ENCODE peak calls at places on chromosomes 1 and 21, in four cellular contexts. N is right atrium auricular region, F is Calu3, U is heart right ventricle. V is an unnamed sample.

GRCh38 chr21:14900058-14900457 is 164.7 kb downstream of the NRIP1 start:
- DNase-seq in N (no peak), F (no peak), U (no peak), V (no peak)

GRCh38 chr1:64072089-64072835 is 131.2 kb upstream of the UBE2U start:
- DNase-seq in N (no peak), F (no peak), U (no peak), V (no peak)

GRCh38 chr1:147580609-147581008 is 39.3 kb downstream of the BCL9 start:
- DNase-seq in N (no peak), F (no peak), U (no peak), V (no peak)

GRCh38 chr1:84632975-84633427 is 57.3 kb downstream of the SSX2IP start:
- DNase-seq in N (no peak), F (peak), U (no peak), V (no peak)

GRCh38 chr1:26862781-26863676 is at the start of gene SFN:
- DNase-seq in N (no peak), F (peak), U (no peak), V (no peak)

GRCh38 chr1:22861764-22862440 is 110.8 kb downstream of the LACTBL1 start:
- DNase-seq in N (peak), F (peak), U (no peak), V (no peak)

GRCh38 chr21:45530423-45531113 is 11.7 kb downstream of the SLC19A1 start:
- DNase-seq in N (no peak), F (no peak), U (peak), V (no peak)

GRCh38 chr21:42782723-42783247 is 96.6 kb downstream of the WDR4 start:
- DNase-seq in N (no peak), F (no peak), U (no peak), V (no peak)

GRCh38 chr1:51566260-51566659 is 47.2 kb upstream of the EPS15 start:
- DNase-seq in N (no peak), F (no peak), U (no peak), V (no peak)

GRCh38 chr1:196277860-196278259 is 330.4 kb downstream of the KCNT2 start:
- DNase-seq in N (no peak), F (no peak), U (no peak), V (no peak)

GRCh38 chr1:7256526-7256925 is 471.3 kb downstream of the CAMTA1 start:
- DNase-seq in N (no peak), F (no peak), U (no peak), V (no peak)

GRCh38 chr1:152870831-152871730 is 7.0 kb upstream of the SMCP start:
- DNase-seq in N (no peak), F (peak), U (no peak), V (no peak)

DNA sequence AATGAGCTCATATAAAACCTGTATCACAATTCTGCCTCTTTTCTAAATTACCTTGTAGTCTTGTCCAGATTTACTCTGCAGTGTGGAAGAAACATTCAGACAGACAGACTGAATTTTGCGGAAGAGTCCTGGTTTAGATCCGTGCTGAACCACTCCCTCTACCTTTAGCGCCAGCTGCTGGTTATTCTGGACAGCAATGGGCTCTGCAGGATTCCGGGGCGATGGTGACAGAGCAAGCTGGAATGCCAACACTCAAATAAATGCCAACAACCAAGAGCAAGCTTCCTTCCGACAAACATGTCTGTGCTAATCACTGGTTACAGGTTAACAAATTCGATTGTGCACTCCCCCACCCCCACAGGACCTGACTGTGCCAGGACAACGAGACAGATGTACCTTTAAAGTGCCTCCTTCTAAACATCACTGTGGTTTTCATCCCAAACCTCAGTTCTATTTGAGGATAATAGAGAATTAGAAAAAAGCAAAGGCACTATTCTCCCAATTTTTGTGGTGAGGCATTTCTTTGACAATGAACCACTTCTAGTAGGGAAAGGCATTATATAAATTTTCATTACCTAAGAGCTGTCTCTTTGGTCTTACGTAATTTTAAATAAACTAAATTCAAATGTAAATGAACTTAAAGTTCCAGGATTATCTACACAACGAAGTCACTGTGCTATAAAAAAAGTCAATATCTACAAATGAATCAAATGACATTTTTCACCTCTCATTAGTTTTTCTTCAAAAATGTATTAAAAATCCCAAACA is 90.4 kb downstream of the INTS7 start:
- DNase-seq in N (no peak), F (peak), U (no peak), V (no peak)
- TF ChIP-seq CTCF in N (peak), F (peak), U (peak), V (peak)

GRCh38 chr1:44652445-44653106 is 21.7 kb downstream of the TMEM53 start:
- DNase-seq in N (peak), F (peak), U (peak), V (no peak)

GRCh38 chr1:44654621-44655187 is 19.6 kb downstream of the TMEM53 start:
- DNase-seq in N (no peak), F (no peak), U (no peak), V (no peak)

GRCh38 chr1:44655609-44656008 is 18.7 kb downstream of the TMEM53 start:
- DNase-seq in N (no peak), F (peak), U (no peak), V (no peak)

GRCh38 chr1:44651069-44651468 is 23.2 kb downstream of the TMEM53 start:
- DNase-seq in N (no peak), F (no peak), U (no peak), V (no peak)

GRCh38 chr1:44653107-44653964 is 20.9 kb downstream of the TMEM53 start:
- DNase-seq in N (no peak), F (no peak), U (no peak), V (no peak)
- TF ChIP-seq CTCF in N (peak), F (no peak), U (no peak), V (no peak)

GRCh38 chr1:62209931-62210595 is 15.4 kb downstream of the L1TD1 start:
- DNase-seq in N (no peak), F (no peak), U (no peak), V (no peak)
- TF ChIP-seq CTCF in N (no peak), F (no peak), U (no peak), V (no peak)

GRCh38 chr1:46183119-46183842 is 7.0 kb upstream of the P3R3URF start:
- DNase-seq in N (peak), F (peak), U (no peak), V (no peak)
- TF ChIP-seq CTCF in N (no peak), F (no peak), U (no peak), V (no peak)

GRCh38 chr21:25872271-25872670 is 137.5 kb downstream of the GABPA start:
- DNase-seq in N (no peak), F (no peak), U (no peak), V (no peak)

GRCh38 chr21:25870084-25870483 is 135.3 kb downstream of the GABPA start:
- DNase-seq in N (no peak), F (no peak), U (no peak), V (no peak)

GRCh38 chr21:25867041-25867440 is 132.3 kb downstream of the GABPA start:
- DNase-seq in N (no peak), F (no peak), U (no peak), V (no peak)

DNA sequence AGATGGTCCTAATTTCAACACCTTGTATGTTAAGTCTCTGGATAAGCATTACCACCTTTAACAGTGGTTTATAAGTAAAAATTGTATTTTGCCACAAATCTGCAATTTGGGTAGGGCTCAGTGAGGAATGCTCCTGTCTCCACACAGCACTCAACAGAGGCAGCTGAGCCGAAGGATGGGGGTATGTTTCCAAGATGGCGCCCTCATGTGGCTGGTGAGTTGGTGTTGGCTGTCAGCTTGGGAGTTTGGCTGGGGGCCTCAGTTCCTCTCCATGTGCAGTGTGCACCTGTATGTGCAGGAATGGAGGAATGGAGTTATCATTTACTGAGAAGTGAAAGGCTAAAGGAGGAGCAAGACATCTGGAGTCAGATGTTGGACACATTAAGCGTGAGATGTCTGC is 136.8 kb downstream of the GABPA start:
- DNase-seq in N (no peak), F (peak), U (no peak), V (no peak)
- TF ChIP-seq CTCF in N (no peak), F (peak), U (no peak), V (no peak)

GRCh38 chr1:34292472-34292871 is 115.8 kb downstream of the C1orf94 start:
- DNase-seq in N (no peak), F (no peak), U (no peak), V (no peak)
- TF ChIP-seq CTCF in N (no peak), F (no peak), U (no peak), V (no peak)

GRCh38 chr1:207581496-207582168 is 63.3 kb upstream of the CR1L start:
- DNase-seq in N (no peak), F (no peak), U (no peak), V (no peak)

GRCh38 chr1:207579436-207579799 is 65.5 kb upstream of the CR1L start:
- DNase-seq in N (no peak), F (peak), U (no peak), V (no peak)

DNA sequence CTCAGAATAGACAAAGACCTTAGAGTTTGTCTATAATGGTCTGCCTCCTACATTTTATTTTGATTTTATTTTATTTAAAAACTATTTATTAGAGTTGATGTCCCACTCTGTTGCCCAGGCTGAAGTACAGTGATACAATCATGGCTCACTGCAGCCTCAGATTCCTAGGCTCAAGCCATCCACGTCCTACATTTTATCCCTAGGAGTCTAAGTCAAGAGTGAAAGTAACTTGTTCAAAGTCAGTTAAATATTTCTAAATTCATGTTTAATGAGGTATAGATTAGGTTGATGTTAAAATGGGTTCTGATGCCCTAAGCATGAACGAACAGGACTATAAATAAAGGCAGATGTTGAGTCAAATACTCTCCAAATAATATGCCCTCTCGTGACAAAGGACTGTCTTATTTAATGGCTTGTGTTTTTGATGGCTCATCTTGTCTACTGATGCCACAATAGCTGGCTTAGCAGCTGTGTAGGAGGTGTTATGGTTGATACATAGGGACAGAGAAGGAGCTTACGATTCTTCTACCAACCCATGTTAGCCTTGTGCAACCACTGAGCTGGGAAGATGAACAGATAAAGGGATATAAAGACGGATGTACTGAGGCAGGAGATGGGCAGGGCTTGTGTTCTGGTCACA is 66.0 kb upstream of the CR1L start:
- DNase-seq in N (no peak), F (no peak), U (no peak), V (no peak)
- TF ChIP-seq CTCF in N (no peak), F (no peak), U (no peak), V (no peak)

GRCh38 chr1:54425152-54425584 is 19.0 kb upstream of the SSBP3 start:
- DNase-seq in N (no peak), F (no peak), U (no peak), V (no peak)
- TF ChIP-seq CTCF in N (no peak), F (no peak), U (peak), V (peak)

GRCh38 chr1:91555074-91555730 is 54.6 kb downstream of the CDC7 start:
- DNase-seq in N (peak), F (no peak), U (no peak), V (no peak)
- TF ChIP-seq CTCF in N (peak), F (no peak), U (no peak), V (no peak)

DNA sequence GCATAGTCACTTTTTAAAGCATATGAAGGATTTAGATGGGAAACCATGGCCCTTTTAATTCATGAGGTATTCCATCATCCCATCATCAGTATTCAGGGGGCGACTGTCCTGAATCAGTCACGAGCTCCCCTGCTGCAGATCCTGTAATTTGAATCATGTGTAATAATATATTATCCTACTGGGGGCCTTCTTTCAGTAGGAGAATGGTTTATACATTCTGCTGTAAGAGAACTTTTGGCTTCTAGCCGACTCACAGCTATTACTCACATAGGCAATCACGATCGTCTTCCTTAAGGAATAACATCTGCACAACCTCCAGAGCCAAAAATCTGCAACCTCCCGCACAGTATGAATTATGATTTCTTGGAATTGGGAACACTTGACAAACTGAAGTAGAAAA is 342.9 kb downstream of the USP25 start:
- DNase-seq in N (no peak), F (no peak), U (no peak), V (no peak)
- TF ChIP-seq CTCF in N (no peak), F (no peak), U (no peak), V (no peak)